ENCODE peak calls at places on chromosomes 5 and 9, in six cellular contexts. L is neuronal stem cell, K is mesendoderm, B is mesenchymal stem cell, W is H9, R is H1. E is an unnamed sample.

GRCh38 chr9:4298255-4299005 is 1.4 kb downstream of the GLIS3 start:
- DNase-seq in L (no peak), K (peak; percentile 82), B (peak; percentile 72), W (peak; percentile 37), R (no peak), E (peak; percentile 27)

GRCh38 chr5:160021818-160022446 is 13.0 kb downstream of the TTC1 start:
- DNase-seq in L (peak; percentile 56), K (peak; percentile 62), B (peak; percentile 77), W (peak; percentile 44), R (no peak), E (peak; percentile 78)

GRCh38 chr5:103389846-103390245 is 131.3 kb downstream of the MACIR start:
- DNase-seq in L (peak; percentile 82), K (no peak), B (no peak), W (no peak), R (no peak), E (no peak)

GRCh38 chr9:138066049-138066448 is 188.5 kb downstream of the CACNA1B start:
- DNase-seq in L (no peak), K (peak; percentile 46), B (no peak), W (peak; percentile 63), R (no peak), E (no peak)

GRCh38 chr9:34589656-34590375 is at the start of gene CNTFR:
- DNase-seq in L (no peak), K (no peak), B (peak; percentile 9), W (no peak), R (no peak), E (no peak)

GRCh38 chr5:65263291-65263690 is 218.4 kb downstream of the ADAMTS6 start:
- DNase-seq in L (no peak), K (no peak), B (no peak), W (no peak), R (no peak), E (peak; percentile 20)

GRCh38 chr9:126109575-126109974 is 217.1 kb upstream of the MVB12B start:
- DNase-seq in L (no peak), K (no peak), B (no peak), W (no peak), R (no peak), E (no peak)

GRCh38 chr9:83034587-83034986 is 28.4 kb downstream of the RASEF start:
- DNase-seq in L (no peak), K (no peak), B (peak; percentile 58), W (no peak), R (no peak), E (peak; percentile 43)

GRCh38 chr9:79801459-79801858 is 229.7 kb downstream of the TLE4 start:
- DNase-seq in L (no peak), K (no peak), B (peak; percentile 3), W (no peak), R (no peak), E (no peak)

GRCh38 chr9:72856985-72857631 is 95.7 kb downstream of the ALDH1A1 start:
- DNase-seq in L (peak; percentile 33), K (peak; percentile 74), B (peak; percentile 69), W (no peak), R (no peak), E (peak; percentile 56)

GRCh38 chr5:58582411-58583393 is at the start of gene RAB3C:
- DNase-seq in L (peak; percentile 87), K (peak; percentile 98), B (peak; percentile 92), W (peak; percentile 97), R (peak; percentile 93), E (peak; percentile 90)

DNA sequence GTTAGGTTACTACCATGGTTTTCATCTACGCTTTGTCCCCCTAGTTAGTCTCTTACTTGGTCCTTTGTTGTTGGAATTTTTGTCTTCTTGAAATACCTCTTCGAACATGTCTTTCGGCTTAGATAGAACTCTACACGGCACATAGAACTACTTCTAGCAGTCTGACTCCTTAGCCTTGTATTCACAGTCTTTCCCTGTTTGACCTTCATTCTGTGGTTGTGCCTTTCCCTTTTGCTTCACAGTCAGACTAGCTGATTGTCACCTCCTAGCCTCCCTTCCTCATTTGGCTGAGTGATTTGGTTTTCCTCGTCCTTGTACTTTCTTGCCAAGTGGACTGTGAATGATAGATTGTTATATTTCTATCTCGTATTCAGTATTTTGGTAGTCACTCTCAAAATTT is 10.7 kb downstream of the SMAD5 start:
- DNase-seq in L (no peak), K (no peak), B (no peak), W (no peak), R (no peak), E (no peak)
- H3K23ac ChIP-seq in L (no peak overlapping the region), K (no peak overlapping the region), B (no peak overlapping the region), W (no peak overlapping the region), R (no peak overlapping the region), E (no peak overlapping the region)

DNA sequence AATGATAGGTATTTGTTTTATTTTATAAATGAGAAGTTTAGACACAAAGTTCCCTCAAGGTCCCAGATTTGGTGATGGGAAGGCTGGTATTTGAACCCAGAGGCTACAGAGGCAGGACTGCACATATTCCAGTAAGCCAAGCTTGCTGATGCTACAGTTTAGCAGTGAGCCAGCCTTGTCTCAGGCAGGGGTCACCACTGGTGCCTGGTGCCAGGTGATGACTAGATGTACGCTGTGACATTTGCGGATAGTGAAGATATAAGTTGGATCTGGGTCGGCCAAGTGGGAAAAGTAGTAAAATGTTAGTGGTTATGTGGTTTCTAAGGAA is 143.9 kb downstream of the AOPEP start:
- DNase-seq in L (no peak), K (no peak), B (no peak), W (no peak), R (no peak), E (no peak)
- H3K4ac ChIP-seq in L (no peak overlapping the region), K (no peak overlapping the region), B (peak overlapping the region; percentile 1), W (no peak overlapping the region), R (no peak overlapping the region), E (peak overlapping the region; percentile 67)

DNA sequence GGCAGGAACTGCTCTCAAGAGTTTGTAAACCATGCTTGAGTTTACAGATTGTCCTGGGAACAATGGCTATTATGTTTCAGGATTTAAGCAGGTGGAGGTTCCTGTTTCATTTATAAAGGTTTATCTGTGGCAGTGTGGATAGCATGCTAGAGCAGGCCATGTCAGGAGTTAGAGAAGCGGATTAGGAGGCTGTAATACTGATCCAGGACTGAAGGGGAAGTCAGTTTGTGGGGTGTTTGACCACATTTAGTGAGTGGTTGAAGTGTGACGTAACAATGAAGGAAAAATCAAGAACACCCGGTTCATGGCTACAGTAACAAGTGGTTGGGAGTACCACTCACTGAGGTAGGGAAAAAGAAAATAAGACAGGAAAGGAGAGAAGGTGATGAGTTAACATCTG is 299.0 kb downstream of the TLR4 start:
- DNase-seq in L (no peak), K (peak; percentile 5), B (no peak), W (no peak), R (no peak), E (no peak)
- H2BK15ac ChIP-seq in L (no peak overlapping the region), K (no peak overlapping the region), B (no peak overlapping the region), W (no peak overlapping the region), R (no peak overlapping the region), E (no peak overlapping the region)

DNA sequence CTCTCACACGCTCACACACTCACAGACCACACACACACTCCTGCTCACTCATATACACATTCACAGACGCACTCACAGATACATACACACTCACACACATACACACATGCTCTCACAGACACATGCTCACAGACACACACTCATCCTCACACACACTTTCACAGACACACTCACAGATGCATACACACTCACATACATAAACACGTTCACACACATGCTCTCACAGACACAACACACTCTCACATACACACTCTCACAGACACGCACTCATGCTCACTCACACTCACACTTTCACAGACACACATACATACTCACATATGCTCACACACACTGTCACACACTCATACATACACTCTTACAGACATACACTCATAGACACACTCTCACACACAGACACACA is 82.2 kb downstream of the IRX2 start:
- DNase-seq in L (no peak), K (no peak), B (no peak), W (no peak), R (no peak), E (no peak)
- H3K23ac ChIP-seq in L (no peak overlapping the region), K (no peak overlapping the region), B (no peak overlapping the region), W (no peak overlapping the region), R (no peak overlapping the region), E (no peak overlapping the region)

GRCh38 chr9:134938346-134939079 is 20.8 kb upstream of the FCN1 start:
- DNase-seq in L (no peak), K (no peak), B (no peak), W (no peak), R (no peak), E (no peak)

GRCh38 chr9:134939080-134939733 is 21.5 kb upstream of the FCN1 start:
- DNase-seq in L (no peak), K (no peak), B (no peak), W (no peak), R (no peak), E (no peak)

GRCh38 chr9:134940236-134941208 is 22.8 kb upstream of the FCN1 start:
- DNase-seq in L (no peak), K (no peak), B (no peak), W (no peak), R (no peak), E (no peak)

GRCh38 chr9:134937566-134938345 is 20.0 kb upstream of the FCN1 start:
- DNase-seq in L (no peak), K (no peak), B (no peak), W (no peak), R (no peak), E (no peak)

GRCh38 chr9:134939836-134940235 is 22.1 kb upstream of the FCN1 start:
- DNase-seq in L (no peak), K (no peak), B (no peak), W (no peak), R (no peak), E (no peak)
- H3K4ac ChIP-seq in L (no peak overlapping the region), K (no peak overlapping the region), B (no peak overlapping the region), W (no peak overlapping the region), R (no peak overlapping the region), E (no peak overlapping the region)

DNA sequence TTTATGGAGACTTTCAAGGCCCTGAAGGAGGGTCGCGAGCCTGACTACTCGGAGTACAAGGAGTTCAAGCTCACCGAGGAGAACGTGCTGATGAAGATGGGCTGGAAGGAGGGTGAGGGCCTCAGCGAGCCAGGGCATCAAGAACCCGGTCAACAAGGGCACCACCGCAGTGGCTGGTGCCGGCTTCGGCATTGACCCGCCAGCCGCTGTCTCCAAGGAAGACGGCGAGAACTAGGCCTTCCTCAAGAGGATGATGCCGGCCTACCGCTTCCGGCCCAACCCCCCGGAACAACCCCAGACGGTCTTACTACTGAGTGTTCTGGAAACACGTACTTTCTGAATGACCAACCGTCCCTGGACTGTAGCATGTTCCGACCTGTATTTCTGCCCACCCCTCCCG is 169.2 kb downstream of the HINT1 start:
- DNase-seq in L (no peak), K (no peak), B (no peak), W (no peak), R (no peak), E (no peak)
- H2BK15ac ChIP-seq in L (no peak overlapping the region), K (no peak overlapping the region), B (no peak overlapping the region), W (no peak overlapping the region), R (no peak overlapping the region), E (no peak overlapping the region)

GRCh38 chr5:155934964-155935363 is 392.0 kb upstream of the SGCD start:
- DNase-seq in L (no peak), K (no peak), B (no peak), W (no peak), R (no peak), E (no peak)
- H3K23ac ChIP-seq in L (no peak overlapping the region), K (no peak overlapping the region), B (no peak overlapping the region), W (no peak overlapping the region), R (peak overlapping the region; percentile 70), E (no peak overlapping the region)

DNA sequence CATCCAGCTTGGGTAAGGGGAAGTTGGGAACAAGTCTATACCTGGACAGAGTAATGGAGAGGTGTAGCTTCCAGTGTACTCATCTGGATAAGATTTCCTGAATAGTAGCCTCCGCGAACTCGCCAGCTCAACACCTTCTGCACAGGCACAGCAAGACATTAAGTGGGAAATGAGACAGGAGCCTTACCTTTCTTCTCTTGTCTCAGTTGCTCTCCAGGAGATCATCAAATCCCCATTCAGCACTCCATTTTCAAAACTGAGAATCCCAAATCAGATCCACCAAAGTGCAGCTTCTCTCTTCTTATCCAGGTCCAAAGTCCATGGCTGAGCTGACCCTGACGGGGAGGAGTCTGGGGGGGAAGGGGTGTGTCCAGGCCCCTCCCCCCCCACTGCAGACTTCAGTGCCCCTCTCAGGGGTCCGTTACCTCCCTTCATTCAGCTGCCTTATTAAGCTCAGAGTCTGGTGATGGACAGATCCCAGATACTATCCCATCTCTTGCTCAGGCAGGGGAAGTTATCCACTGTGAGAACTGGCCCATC is 5.9 kb upstream of the MGAT1 start:
- DNase-seq in L (no peak), K (no peak), B (no peak), W (no peak), R (no peak), E (no peak)
- H3K4ac ChIP-seq in L (no peak overlapping the region), K (no peak overlapping the region), B (peak overlapping the region; percentile 60), W (no peak overlapping the region), R (no peak overlapping the region), E (peak overlapping the region; percentile 39)